ENCODE peak calls at places on chromosomes 7 and 10, in eight cellular contexts. N is AG04450, J is esophagus squamous epithelium, I is foreskin keratinocyte, W is HFFc6, Y is GM20000, G is Caco-2, C is fibroblast of the aortic adventitia. K is an unnamed sample.

GRCh38 chr7:79268730-79269129 is 184.7 kb downstream of the MAGI2 start:
- DNase-seq in Y (no peak), C (no peak), W (no peak), I (no peak), G (no peak), N (no peak), J (no peak), K (no peak)

GRCh38 chr7:102140952-102141370 is 145.7 kb upstream of the SH2B2 start:
- DNase-seq in J (no peak), I (no peak), W (no peak), N (no peak), G (no peak), C (no peak), Y (no peak), K (no peak)

GRCh38 chr7:112511451-112512220 is 30.8 kb downstream of the LSMEM1 start:
- DNase-seq in C (no peak), J (no peak), I (no peak), G (no peak), Y (no peak), W (no peak), N (no peak), K (no peak)

GRCh38 chr7:134071355-134072331 is 55.5 kb upstream of the LRGUK start:
- DNase-seq in N (no peak), C (no peak), I (no peak), G (peak), Y (peak), J (no peak), W (no peak), K (no peak)

GRCh38 chr7:39353615-39354376 is 212.4 kb upstream of the YAE1 start:
- DNase-seq in I (no peak), N (no peak), W (no peak), Y (no peak), J (no peak), C (peak), G (no peak), K (no peak)

GRCh38 chr10:89312973-89313372 is 11.1 kb downstream of the IFIT2 start:
- DNase-seq in N (no peak), G (no peak), I (no peak), W (no peak), C (no peak), J (no peak), Y (no peak), K (no peak)

GRCh38 chr10:76942556-76943416 is 694.8 kb downstream of the KCNMA1 start:
- DNase-seq in C (peak), W (peak), Y (no peak), I (no peak), N (no peak), G (no peak), J (no peak), K (no peak)

GRCh38 chr7:152435384-152436278 is at the start of gene KMT2C:
- DNase-seq in J (no peak), I (no peak), C (peak), G (peak), N (no peak), W (no peak), Y (peak), K (peak)

GRCh38 chr10:98361131-98361633 is 53.8 kb downstream of the PYROXD2 start:
- DNase-seq in N (peak), J (peak), G (no peak), C (peak), Y (no peak), I (peak), W (peak), K (peak)

GRCh38 chr7:96319444-96319843 is 2.5 kb downstream of the SLC25A13 start:
- DNase-seq in C (no peak), W (no peak), I (no peak), G (no peak), N (no peak), Y (no peak), J (no peak), K (no peak)

GRCh38 chr10:22658745-22659410 is 55.5 kb downstream of the PIP4K2A start:
- DNase-seq in C (peak), G (peak), J (no peak), N (no peak), I (no peak), Y (no peak), W (peak), K (no peak)

GRCh38 chr7:117312593-117312992 is 10.3 kb downstream of the WNT2 start:
- DNase-seq in G (no peak), N (no peak), C (peak), W (no peak), Y (no peak), I (no peak), J (no peak), K (no peak)

GRCh38 chr7:105678811-105679495 is 97.7 kb upstream of the EFCAB10 start:
- DNase-seq in G (no peak), Y (peak), J (no peak), W (no peak), I (peak), N (no peak), C (peak), K (no peak)

GRCh38 chr7:102943425-102944169 is 30.8 kb downstream of the LRRC17 start:
- DNase-seq in C (no peak), N (no peak), J (no peak), Y (no peak), G (no peak), W (no peak), I (no peak), K (no peak)

GRCh38 chr10:110429301-110429700 is 68.4 kb upstream of the DUSP5 start:
- DNase-seq in J (no peak), W (peak), C (no peak), Y (no peak), I (no peak), G (no peak), N (no peak), K (peak)

GRCh38 chr10:8790390-8790789 is 735.9 kb downstream of the GATA3 start:
- DNase-seq in G (no peak), N (no peak), W (no peak), C (no peak), I (no peak), Y (no peak), J (no peak), K (no peak)

GRCh38 chr10:78794736-78795455 is 273.9 kb upstream of the ZMIZ1 start:
- DNase-seq in Y (no peak), G (no peak), J (no peak), W (no peak), C (no peak), I (no peak), N (no peak), K (peak)

GRCh38 chr10:14084875-14085274 is 245.8 kb downstream of the FRMD4A start:
- DNase-seq in J (no peak), W (no peak), I (no peak), G (no peak), C (no peak), Y (no peak), N (peak), K (no peak)

GRCh38 chr7:19091871-19092270 is 25.6 kb downstream of the TWIST1 start:
- DNase-seq in I (no peak), J (no peak), G (no peak), N (no peak), Y (no peak), C (no peak), W (no peak), K (no peak)

GRCh38 chr10:132785433-132786278 is at the start of gene NKX6-2:
- DNase-seq in I (no peak), Y (no peak), G (no peak), W (no peak), C (no peak), J (no peak), N (no peak), K (peak)

GRCh38 chr7:157397751-157398691 is 61.2 kb downstream of the DNAJB6 start:
- DNase-seq in G (peak), I (no peak), C (peak), J (no peak), Y (no peak), W (peak), N (peak), K (peak)

GRCh38 chr7:1059200-1060091 is 15.1 kb downstream of the GPR146 start:
- DNase-seq in J (no peak), Y (peak), I (no peak), N (no peak), G (no peak), W (no peak), C (no peak), K (peak)

GRCh38 chr10:11533328-11533781 is 78.1 kb downstream of the USP6NL start:
- DNase-seq in I (no peak), N (no peak), Y (no peak), G (peak), C (peak), J (no peak), W (no peak), K (no peak)

GRCh38 chr7:38425509-38425908 is 152.1 kb upstream of the TARP start:
- DNase-seq in G (no peak), W (no peak), Y (no peak), J (no peak), N (no peak), C (no peak), I (no peak), K (no peak)

GRCh38 chr7:129434172-129434845 is at the start of gene STRIP2:
- DNase-seq in G (peak), I (peak), N (peak), Y (peak), J (peak), W (peak), C (peak), K (peak)

GRCh38 chr10:71213761-71214440 is 1.5 kb downstream of the UNC5B start:
- DNase-seq in I (peak), W (peak), Y (peak), N (no peak), G (no peak), J (no peak), C (peak), K (peak)

GRCh38 chr10:71211053-71211452 is 1.3 kb upstream of the UNC5B start:
- DNase-seq in W (no peak), I (no peak), C (no peak), J (no peak), G (no peak), Y (no peak), N (no peak), K (no peak)

GRCh38 chr10:71213127-71213616 is 802 bp downstream of the UNC5B start:
- DNase-seq in I (peak), Y (peak), J (no peak), N (no peak), G (peak), C (peak), W (peak), K (peak)

GRCh38 chr10:71211759-71212248 is 566 bp upstream of the UNC5B start:
- DNase-seq in W (no peak), C (no peak), G (no peak), I (no peak), N (no peak), J (no peak), Y (no peak), K (no peak)

GRCh38 chr10:71212249-71213126 is at the start of gene UNC5B:
- DNase-seq in J (no peak), N (peak), C (peak), I (peak), G (peak), W (peak), Y (peak), K (peak)
- TF ChIP-seq CTCF in J (peak), N (peak), C (peak), I (peak), G (peak), W (peak), Y (no peak), K (no peak)

DNA sequence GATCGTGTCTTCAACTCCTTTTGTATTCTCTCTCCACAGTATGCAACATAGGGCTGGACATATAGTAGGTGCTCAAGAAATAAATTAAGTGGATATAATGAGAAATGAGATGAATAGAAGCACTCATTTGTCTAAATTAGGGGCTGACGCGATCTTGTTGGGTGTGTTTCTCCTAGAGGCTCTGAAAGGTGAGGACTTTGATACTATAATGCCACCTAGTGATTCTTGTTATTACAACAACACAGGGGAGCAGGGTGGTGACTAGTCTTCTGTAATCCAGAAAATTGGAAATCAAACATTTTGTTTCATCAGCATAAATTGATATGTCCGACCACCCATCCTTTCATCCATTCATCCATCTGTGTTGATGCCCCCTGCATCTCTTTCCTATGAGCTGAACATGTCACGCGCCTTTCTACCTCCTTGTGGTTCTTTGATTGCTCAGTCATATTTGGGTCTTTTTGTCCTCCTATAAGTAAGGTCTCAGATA is 3.4 kb upstream of the CFAP58 start:
- DNase-seq in J (no peak), C (peak), I (no peak), W (peak), Y (peak), G (peak), N (no peak), K (peak)
- TF ChIP-seq CTCF in J (peak), C (peak), I (peak), W (peak), Y (no peak), G (peak), N (peak), K (peak)

GRCh38 chr10:421170-421569 is 268.3 kb downstream of the DIP2C start:
- DNase-seq in I (no peak), J (no peak), C (peak), G (no peak), Y (no peak), W (no peak), N (no peak), K (no peak)
- TF ChIP-seq CTCF in I (no peak), J (no peak), C (peak), G (no peak), Y (no peak), W (no peak), N (no peak), K (no peak)

GRCh38 chr7:141073173-141073640 is 657 bp upstream of the TMEM178B start:
- DNase-seq in G (no peak), C (peak), I (no peak), J (no peak), Y (peak), N (no peak), W (no peak), K (peak)

GRCh38 chr7:141072548-141073172 is 1.2 kb upstream of the TMEM178B start:
- DNase-seq in G (no peak), I (no peak), N (peak), C (peak), Y (peak), J (no peak), W (peak), K (peak)

GRCh38 chr7:141071855-141072547 is 1.9 kb upstream of the TMEM178B start:
- DNase-seq in Y (no peak), G (no peak), C (no peak), N (no peak), W (no peak), J (no peak), I (no peak), K (peak)

GRCh38 chr7:141073641-141074161 is at the start of gene TMEM178B:
- DNase-seq in N (no peak), I (no peak), W (no peak), C (no peak), Y (peak), J (no peak), G (no peak), K (peak)

DNA sequence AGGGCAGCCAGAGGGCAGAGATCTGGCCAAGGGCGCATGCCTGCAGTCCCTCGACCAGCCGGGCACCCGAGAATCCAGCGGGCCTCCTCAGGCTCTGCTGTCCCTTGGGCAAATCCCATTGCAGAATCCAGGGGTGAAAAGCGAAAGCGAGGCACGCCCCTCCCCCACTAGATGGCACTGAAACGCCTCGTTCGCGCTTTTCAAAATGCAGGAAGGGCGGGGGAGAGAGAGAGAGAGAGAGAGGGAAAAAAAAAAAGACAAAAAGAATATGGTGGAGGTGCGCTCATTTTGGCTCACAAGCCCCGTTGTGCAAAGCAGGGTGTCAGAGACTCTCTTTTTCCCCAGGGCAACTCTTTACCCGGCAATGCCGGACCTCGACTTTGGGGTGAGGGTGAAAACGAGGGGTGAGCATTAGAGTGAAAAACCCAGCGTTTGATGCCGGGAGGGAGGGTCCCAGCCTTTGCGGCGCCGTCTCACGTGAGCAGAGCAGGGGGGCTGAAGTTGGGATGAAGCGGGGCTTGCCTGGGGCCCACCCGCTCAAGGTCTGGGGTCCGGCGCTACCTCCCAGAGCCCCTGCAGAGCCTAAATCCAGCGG is 2.5 kb upstream of the TMEM178B start:
- DNase-seq in W (no peak), C (peak), N (no peak), I (no peak), J (no peak), Y (peak), G (peak), K (peak)
- TF ChIP-seq CTCF in W (no peak), C (no peak), N (no peak), I (peak), J (peak), Y (no peak), G (peak), K (no peak)

DNA sequence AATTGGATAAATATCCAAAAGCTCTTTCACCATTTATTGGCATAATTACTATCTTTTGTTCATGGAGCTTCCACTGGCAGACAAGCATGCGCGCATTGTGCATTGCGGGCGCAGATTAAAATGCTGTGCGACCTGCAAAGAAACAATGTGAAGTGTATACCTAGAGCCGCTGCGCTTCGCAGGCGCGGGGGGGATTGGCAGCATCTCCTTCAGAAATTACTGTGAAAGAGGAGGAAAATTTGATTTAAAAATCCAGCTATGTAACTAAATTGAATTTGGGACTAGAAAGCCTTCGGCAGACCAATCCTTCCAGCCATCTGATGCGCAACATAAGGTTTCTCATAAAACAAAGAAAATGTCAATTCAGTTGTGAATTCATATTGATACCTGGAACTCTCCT is 10.3 kb upstream of the NPM3 start:
- DNase-seq in I (no peak), Y (no peak), J (no peak), C (no peak), G (no peak), W (no peak), N (no peak), K (peak)
- TF ChIP-seq CTCF in I (no peak), Y (no peak), J (no peak), C (no peak), G (no peak), W (no peak), N (no peak), K (no peak)

DNA sequence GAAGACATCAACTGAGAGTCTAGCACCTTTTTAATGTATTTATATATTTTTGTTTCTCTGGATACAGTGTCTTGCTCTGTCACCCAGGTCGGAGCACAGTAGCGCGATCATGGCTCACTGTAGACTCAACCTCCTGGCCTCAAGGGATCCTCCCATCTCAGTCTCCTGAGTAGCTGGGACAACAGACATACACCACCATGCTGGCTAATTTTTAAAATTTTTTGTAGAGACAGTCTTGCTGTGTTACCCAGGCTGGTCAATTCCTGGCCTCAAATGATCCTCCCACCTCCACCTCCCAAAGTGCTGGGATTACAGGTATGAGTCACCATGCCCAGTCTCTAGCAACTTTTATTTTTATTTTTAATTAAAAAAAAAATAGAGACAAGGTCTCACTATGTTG is 51.4 kb upstream of the ANLN start:
- DNase-seq in W (no peak), I (no peak), C (no peak), G (no peak), J (no peak), Y (no peak), N (no peak), K (no peak)
- TF ChIP-seq CTCF in W (no peak), I (no peak), C (no peak), G (no peak), J (no peak), Y (no peak), N (no peak), K (no peak)

DNA sequence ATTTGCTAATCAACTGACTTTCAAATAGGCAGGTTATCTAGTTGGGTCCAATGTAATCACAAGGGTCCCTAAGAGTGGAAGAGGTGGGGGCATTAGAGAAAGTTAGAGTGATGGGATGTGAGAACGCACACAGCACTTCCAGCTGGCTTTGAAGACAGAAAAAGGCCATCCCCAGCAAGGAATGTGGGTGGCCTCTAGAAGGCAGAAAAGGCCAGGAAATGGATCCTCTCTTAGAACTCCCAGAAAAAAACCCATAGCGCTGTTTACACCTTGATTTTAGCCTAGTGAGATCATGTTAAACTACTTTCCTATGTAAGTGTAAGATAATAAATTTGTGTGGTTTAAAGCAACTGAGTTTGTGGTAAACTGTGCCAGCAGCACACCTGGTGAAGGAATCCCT is 219.5 kb upstream of the HABP2 start:
- DNase-seq in Y (no peak), J (no peak), W (no peak), N (no peak), G (no peak), I (no peak), C (no peak), K (no peak)
- TF ChIP-seq CTCF in Y (no peak), J (no peak), W (no peak), N (no peak), G (peak), I (no peak), C (no peak), K (no peak)

GRCh38 chr7:33128990-33129805 is at the start of gene BBS9:
- DNase-seq in W (peak), G (peak), N (peak), Y (peak), C (peak), J (peak), I (peak), K (peak)
- TF ChIP-seq CTCF in W (peak), G (no peak), N (peak), Y (no peak), C (peak), J (peak), I (peak), K (no peak)